ENCODE peak calls at places on chromosomes 1 and 21, in eight cellular contexts. One of them, this sample, is unnamed.

GRCh38 chr1:182575540-182576149 is 13.4 kb downstream of the RNASEL start:
- DNase-seq in GM23248: peak
- DNase-seq in left lung: no peak
- DNase-seq in dorsolateral prefrontal cortex: no peak
- DNase-seq in foreskin fibroblast: peak
- DNase-seq in lower lobe of right lung: no peak
- DNase-seq in astrocyte of the spinal cord: peak
- DNase-seq in fibroblast of mammary gland: peak
- DNase-seq in this sample: peak

GRCh38 chr1:66244429-66244828 is 289.5 kb upstream of the SGIP1 start:
- DNase-seq in dorsolateral prefrontal cortex: peak
- DNase-seq in fibroblast of mammary gland: peak
- DNase-seq in foreskin fibroblast: no peak
- DNase-seq in left lung: no peak
- DNase-seq in GM23248: peak
- DNase-seq in astrocyte of the spinal cord: no peak
- DNase-seq in lower lobe of right lung: no peak
- DNase-seq in this sample: no peak

GRCh38 chr1:41478118-41478748 is 6.2 kb downstream of the EDN2 start:
- DNase-seq in foreskin fibroblast: no peak
- DNase-seq in GM23248: peak
- DNase-seq in dorsolateral prefrontal cortex: no peak
- DNase-seq in astrocyte of the spinal cord: no peak
- DNase-seq in lower lobe of right lung: peak
- DNase-seq in fibroblast of mammary gland: no peak
- DNase-seq in left lung: no peak
- DNase-seq in this sample: no peak

GRCh38 chr1:151145158-151146071 is 1.0 kb downstream of the SEMA6C start:
- DNase-seq in fibroblast of mammary gland: peak
- DNase-seq in left lung: no peak
- DNase-seq in astrocyte of the spinal cord: no peak
- DNase-seq in GM23248: peak
- DNase-seq in dorsolateral prefrontal cortex: no peak
- DNase-seq in lower lobe of right lung: no peak
- DNase-seq in foreskin fibroblast: no peak
- DNase-seq in this sample: no peak

GRCh38 chr1:48442864-48443619 is 29.0 kb downstream of the SPATA6 start:
- DNase-seq in left lung: no peak
- DNase-seq in GM23248: no peak
- DNase-seq in astrocyte of the spinal cord: no peak
- DNase-seq in lower lobe of right lung: no peak
- DNase-seq in fibroblast of mammary gland: no peak
- DNase-seq in dorsolateral prefrontal cortex: no peak
- DNase-seq in foreskin fibroblast: no peak
- DNase-seq in this sample: no peak

GRCh38 chr1:14924012-14924452 is 229.5 kb upstream of the TMEM51 start:
- DNase-seq in fibroblast of mammary gland: peak
- DNase-seq in GM23248: peak
- DNase-seq in lower lobe of right lung: peak
- DNase-seq in astrocyte of the spinal cord: peak
- DNase-seq in left lung: peak
- DNase-seq in foreskin fibroblast: peak
- DNase-seq in dorsolateral prefrontal cortex: peak
- DNase-seq in this sample: no peak

GRCh38 chr1:32878183-32878582 is 7.5 kb upstream of the FNDC5 start:
- DNase-seq in GM23248: peak
- DNase-seq in astrocyte of the spinal cord: peak
- DNase-seq in left lung: no peak
- DNase-seq in lower lobe of right lung: no peak
- DNase-seq in foreskin fibroblast: no peak
- DNase-seq in dorsolateral prefrontal cortex: no peak
- DNase-seq in fibroblast of mammary gland: peak
- DNase-seq in this sample: no peak

GRCh38 chr1:173056355-173056754 is 5.6 kb upstream of the TNFSF18 start:
- DNase-seq in lower lobe of right lung: no peak
- DNase-seq in dorsolateral prefrontal cortex: no peak
- DNase-seq in fibroblast of mammary gland: no peak
- DNase-seq in GM23248: no peak
- DNase-seq in left lung: no peak
- DNase-seq in astrocyte of the spinal cord: no peak
- DNase-seq in foreskin fibroblast: no peak
- DNase-seq in this sample: no peak

GRCh38 chr1:185038813-185039399 is 6.5 kb upstream of the RNF2 start:
- DNase-seq in foreskin fibroblast: no peak
- DNase-seq in GM23248: no peak
- DNase-seq in lower lobe of right lung: no peak
- DNase-seq in dorsolateral prefrontal cortex: no peak
- DNase-seq in left lung: no peak
- DNase-seq in fibroblast of mammary gland: no peak
- DNase-seq in astrocyte of the spinal cord: no peak
- DNase-seq in this sample: no peak

GRCh38 chr1:223711173-223711572 is 1.2 kb upstream of the CAPN2 start:
- DNase-seq in foreskin fibroblast: no peak
- DNase-seq in GM23248: peak
- DNase-seq in left lung: no peak
- DNase-seq in fibroblast of mammary gland: peak
- DNase-seq in astrocyte of the spinal cord: peak
- DNase-seq in lower lobe of right lung: no peak
- DNase-seq in dorsolateral prefrontal cortex: no peak
- DNase-seq in this sample: no peak

GRCh38 chr1:61121631-61122030 is 39.3 kb downstream of the NFIA start:
- DNase-seq in lower lobe of right lung: no peak
- DNase-seq in dorsolateral prefrontal cortex: no peak
- DNase-seq in foreskin fibroblast: no peak
- DNase-seq in fibroblast of mammary gland: no peak
- DNase-seq in GM23248: peak
- DNase-seq in astrocyte of the spinal cord: no peak
- DNase-seq in left lung: no peak
- DNase-seq in this sample: peak

GRCh38 chr1:223330462-223330861 is 33.5 kb downstream of the SUSD4 start:
- DNase-seq in fibroblast of mammary gland: no peak
- DNase-seq in astrocyte of the spinal cord: peak
- DNase-seq in dorsolateral prefrontal cortex: no peak
- DNase-seq in left lung: no peak
- DNase-seq in GM23248: no peak
- DNase-seq in foreskin fibroblast: no peak
- DNase-seq in lower lobe of right lung: no peak
- DNase-seq in this sample: no peak

GRCh38 chr1:160830321-160831153 is 32.1 kb downstream of the CD244 start:
- DNase-seq in dorsolateral prefrontal cortex: no peak
- DNase-seq in astrocyte of the spinal cord: peak
- DNase-seq in foreskin fibroblast: no peak
- DNase-seq in fibroblast of mammary gland: peak
- DNase-seq in lower lobe of right lung: peak
- DNase-seq in left lung: peak
- DNase-seq in GM23248: peak
- DNase-seq in this sample: no peak

GRCh38 chr1:48232722-48233121 is 10.2 kb downstream of the SLC5A9 start:
- DNase-seq in fibroblast of mammary gland: no peak
- DNase-seq in astrocyte of the spinal cord: no peak
- DNase-seq in left lung: no peak
- DNase-seq in dorsolateral prefrontal cortex: no peak
- DNase-seq in foreskin fibroblast: no peak
- DNase-seq in GM23248: no peak
- DNase-seq in lower lobe of right lung: no peak
- DNase-seq in this sample: no peak

GRCh38 chr1:26999440-26999987 is 6.0 kb downstream of the TRNP1 start:
- DNase-seq in left lung: no peak
- DNase-seq in astrocyte of the spinal cord: peak
- DNase-seq in GM23248: peak
- DNase-seq in foreskin fibroblast: peak
- DNase-seq in dorsolateral prefrontal cortex: no peak
- DNase-seq in lower lobe of right lung: peak
- DNase-seq in fibroblast of mammary gland: peak
- DNase-seq in this sample: peak

GRCh38 chr1:73943270-73943669 is 254.7 kb downstream of the LRRIQ3 start:
- DNase-seq in astrocyte of the spinal cord: no peak
- DNase-seq in lower lobe of right lung: no peak
- DNase-seq in GM23248: no peak
- DNase-seq in left lung: no peak
- DNase-seq in fibroblast of mammary gland: no peak
- DNase-seq in foreskin fibroblast: no peak
- DNase-seq in dorsolateral prefrontal cortex: no peak
- DNase-seq in this sample: no peak

GRCh38 chr1:44688760-44689446 is 14.4 kb downstream of the ARMH1 start:
- DNase-seq in fibroblast of mammary gland: no peak
- DNase-seq in left lung: no peak
- DNase-seq in dorsolateral prefrontal cortex: no peak
- DNase-seq in astrocyte of the spinal cord: no peak
- DNase-seq in foreskin fibroblast: no peak
- DNase-seq in GM23248: no peak
- DNase-seq in lower lobe of right lung: peak
- DNase-seq in this sample: no peak

GRCh38 chr21:31117046-31117916 is 79.0 kb upstream of the KRTAP19-8 start:
- DNase-seq in fibroblast of mammary gland: peak
- DNase-seq in lower lobe of right lung: no peak
- DNase-seq in GM23248: peak
- DNase-seq in left lung: no peak
- DNase-seq in dorsolateral prefrontal cortex: no peak
- DNase-seq in foreskin fibroblast: peak
- DNase-seq in astrocyte of the spinal cord: peak
- DNase-seq in this sample: peak

GRCh38 chr1:156895408-156895874 is 1.9 kb downstream of the PEAR1 start:
- DNase-seq in foreskin fibroblast: no peak
- DNase-seq in left lung: no peak
- DNase-seq in fibroblast of mammary gland: no peak
- DNase-seq in GM23248: no peak
- DNase-seq in astrocyte of the spinal cord: no peak
- DNase-seq in lower lobe of right lung: no peak
- DNase-seq in dorsolateral prefrontal cortex: no peak
- DNase-seq in this sample: no peak

GRCh38 chr1:236289492-236290131 is 7.9 kb upstream of the ERO1B start:
- DNase-seq in astrocyte of the spinal cord: no peak
- DNase-seq in fibroblast of mammary gland: no peak
- DNase-seq in foreskin fibroblast: no peak
- DNase-seq in dorsolateral prefrontal cortex: no peak
- DNase-seq in left lung: no peak
- DNase-seq in lower lobe of right lung: no peak
- DNase-seq in GM23248: no peak
- DNase-seq in this sample: no peak

GRCh38 chr1:173861731-173862145 is 6.1 kb downstream of the GAS5 start:
- DNase-seq in foreskin fibroblast: no peak
- DNase-seq in lower lobe of right lung: no peak
- DNase-seq in dorsolateral prefrontal cortex: no peak
- DNase-seq in astrocyte of the spinal cord: no peak
- DNase-seq in left lung: no peak
- DNase-seq in GM23248: no peak
- DNase-seq in fibroblast of mammary gland: peak
- DNase-seq in this sample: no peak

GRCh38 chr1:54489627-54490240 is 58.3 kb upstream of the ACOT11 start:
- DNase-seq in lower lobe of right lung: no peak
- DNase-seq in fibroblast of mammary gland: no peak
- DNase-seq in left lung: no peak
- DNase-seq in GM23248: no peak
- DNase-seq in astrocyte of the spinal cord: no peak
- DNase-seq in dorsolateral prefrontal cortex: no peak
- DNase-seq in foreskin fibroblast: no peak
- DNase-seq in this sample: no peak
- H3K4me3 ChIP-seq in lower lobe of right lung: peak
- H3K4me3 ChIP-seq in fibroblast of mammary gland: no peak
- H3K4me3 ChIP-seq in left lung: peak
- H3K4me3 ChIP-seq in GM23248: peak
- H3K4me3 ChIP-seq in astrocyte of the spinal cord: no peak
- H3K4me3 ChIP-seq in dorsolateral prefrontal cortex: peak
- H3K4me3 ChIP-seq in foreskin fibroblast: no peak
- H3K4me3 ChIP-seq in this sample: no peak

GRCh38 chr1:235023197-235024044 is 105.2 kb downstream of the TOMM20 start:
- DNase-seq in dorsolateral prefrontal cortex: no peak
- DNase-seq in fibroblast of mammary gland: no peak
- DNase-seq in astrocyte of the spinal cord: no peak
- DNase-seq in foreskin fibroblast: no peak
- DNase-seq in GM23248: no peak
- DNase-seq in left lung: no peak
- DNase-seq in lower lobe of right lung: no peak
- DNase-seq in this sample: no peak

GRCh38 chr1:235019456-235019855 is 109.2 kb downstream of the TOMM20 start:
- DNase-seq in lower lobe of right lung: no peak
- DNase-seq in left lung: no peak
- DNase-seq in fibroblast of mammary gland: no peak
- DNase-seq in astrocyte of the spinal cord: peak
- DNase-seq in foreskin fibroblast: no peak
- DNase-seq in dorsolateral prefrontal cortex: no peak
- DNase-seq in GM23248: peak
- DNase-seq in this sample: no peak

GRCh38 chr1:235022341-235023196 is 106.1 kb downstream of the TOMM20 start:
- DNase-seq in GM23248: no peak
- DNase-seq in fibroblast of mammary gland: no peak
- DNase-seq in dorsolateral prefrontal cortex: no peak
- DNase-seq in foreskin fibroblast: no peak
- DNase-seq in lower lobe of right lung: no peak
- DNase-seq in left lung: no peak
- DNase-seq in astrocyte of the spinal cord: peak
- DNase-seq in this sample: no peak

GRCh38 chr1:235021815-235022214 is 106.8 kb downstream of the TOMM20 start:
- DNase-seq in fibroblast of mammary gland: no peak
- DNase-seq in lower lobe of right lung: no peak
- DNase-seq in GM23248: no peak
- DNase-seq in left lung: no peak
- DNase-seq in astrocyte of the spinal cord: no peak
- DNase-seq in foreskin fibroblast: no peak
- DNase-seq in dorsolateral prefrontal cortex: no peak
- DNase-seq in this sample: no peak

GRCh38 chr1:235021321-235021720 is 107.3 kb downstream of the TOMM20 start:
- DNase-seq in foreskin fibroblast: no peak
- DNase-seq in left lung: no peak
- DNase-seq in dorsolateral prefrontal cortex: no peak
- DNase-seq in GM23248: no peak
- DNase-seq in fibroblast of mammary gland: no peak
- DNase-seq in astrocyte of the spinal cord: no peak
- DNase-seq in lower lobe of right lung: no peak
- DNase-seq in this sample: no peak
- H3K4me3 ChIP-seq in foreskin fibroblast: no peak
- H3K4me3 ChIP-seq in left lung: no peak
- H3K4me3 ChIP-seq in dorsolateral prefrontal cortex: no peak
- H3K4me3 ChIP-seq in GM23248: no peak
- H3K4me3 ChIP-seq in fibroblast of mammary gland: no peak
- H3K4me3 ChIP-seq in astrocyte of the spinal cord: no peak
- H3K4me3 ChIP-seq in lower lobe of right lung: no peak
- H3K4me3 ChIP-seq in this sample: no peak

DNA sequence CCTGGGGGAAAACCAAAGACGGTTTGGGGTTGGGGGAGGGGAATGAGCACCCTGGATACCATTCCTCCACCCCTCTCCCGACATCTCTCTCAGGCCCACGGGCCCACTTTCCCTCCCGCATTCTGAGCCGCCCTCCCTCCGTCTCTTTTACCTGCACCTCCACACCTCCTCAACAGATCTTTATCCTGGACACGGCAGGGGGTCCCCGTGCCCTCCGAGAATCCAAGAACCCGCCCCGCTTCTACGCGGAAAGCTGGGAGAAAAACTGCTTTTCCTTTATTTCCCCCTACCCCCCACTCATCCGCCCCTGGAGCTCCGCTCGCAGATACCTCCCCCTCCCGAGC is 108.8 kb downstream of the NAV1 start:
- DNase-seq in GM23248: no peak
- DNase-seq in foreskin fibroblast: no peak
- DNase-seq in astrocyte of the spinal cord: no peak
- DNase-seq in left lung: no peak
- DNase-seq in dorsolateral prefrontal cortex: no peak
- DNase-seq in lower lobe of right lung: no peak
- DNase-seq in fibroblast of mammary gland: no peak
- DNase-seq in this sample: no peak
- H3K4me3 ChIP-seq in GM23248: peak
- H3K4me3 ChIP-seq in foreskin fibroblast: peak
- H3K4me3 ChIP-seq in astrocyte of the spinal cord: peak
- H3K4me3 ChIP-seq in left lung: no peak
- H3K4me3 ChIP-seq in dorsolateral prefrontal cortex: peak
- H3K4me3 ChIP-seq in lower lobe of right lung: peak
- H3K4me3 ChIP-seq in fibroblast of mammary gland: peak
- H3K4me3 ChIP-seq in this sample: peak

GRCh38 chr1:12064073-12064969 is 1.2 kb downstream of the TNFRSF8 start:
- DNase-seq in foreskin fibroblast: no peak
- DNase-seq in astrocyte of the spinal cord: no peak
- DNase-seq in lower lobe of right lung: no peak
- DNase-seq in GM23248: no peak
- DNase-seq in dorsolateral prefrontal cortex: no peak
- DNase-seq in fibroblast of mammary gland: no peak
- DNase-seq in left lung: peak
- DNase-seq in this sample: no peak
- H3K4me3 ChIP-seq in foreskin fibroblast: no peak
- H3K4me3 ChIP-seq in astrocyte of the spinal cord: no peak
- H3K4me3 ChIP-seq in lower lobe of right lung: no peak
- H3K4me3 ChIP-seq in GM23248: no peak
- H3K4me3 ChIP-seq in dorsolateral prefrontal cortex: no peak
- H3K4me3 ChIP-seq in fibroblast of mammary gland: no peak
- H3K4me3 ChIP-seq in left lung: no peak
- H3K4me3 ChIP-seq in this sample: no peak

This sample was measured in skeletal muscle cell.